ENCODE peak calls at places on chromosomes 13 and 19, in four cellular contexts. One of them, this sample, is unnamed.

GRCh38 chr19:16825312-16826168 is 3.7 kb upstream of the SIN3B start:
- DNase-seq in brain microvascular endothelial cell: peak
- DNase-seq in progenitor cell of endocrine pancreas: no peak
- DNase-seq in endothelial cell: no peak
- DNase-seq in this sample: peak

GRCh38 chr19:46428278-46429141 is at the start of gene PNMA8C:
- DNase-seq in endothelial cell: peak
- DNase-seq in progenitor cell of endocrine pancreas: peak
- DNase-seq in brain microvascular endothelial cell: peak
- DNase-seq in this sample: peak

GRCh38 chr19:15120135-15121026 is 13.2 kb downstream of the SYDE1 start:
- DNase-seq in progenitor cell of endocrine pancreas: no peak
- DNase-seq in endothelial cell: no peak
- DNase-seq in brain microvascular endothelial cell: no peak
- DNase-seq in this sample: no peak

GRCh38 chr13:45807520-45808099 is 43.9 kb downstream of the SIAH3 start:
- DNase-seq in progenitor cell of endocrine pancreas: no peak
- DNase-seq in endothelial cell: peak
- DNase-seq in brain microvascular endothelial cell: peak
- DNase-seq in this sample: no peak

GRCh38 chr19:3176715-3177501 is 1.7 kb upstream of the S1PR4 start:
- DNase-seq in brain microvascular endothelial cell: no peak
- DNase-seq in endothelial cell: no peak
- DNase-seq in progenitor cell of endocrine pancreas: no peak
- DNase-seq in this sample: no peak

GRCh38 chr13:57633950-57634828 is 2.6 kb downstream of the PCDH17 start:
- DNase-seq in progenitor cell of endocrine pancreas: peak
- DNase-seq in brain microvascular endothelial cell: no peak
- DNase-seq in endothelial cell: peak
- DNase-seq in this sample: peak

GRCh38 chr13:110713981-110714797 is 689 bp downstream of the ING1 start:
- DNase-seq in brain microvascular endothelial cell: peak
- DNase-seq in endothelial cell: peak
- DNase-seq in progenitor cell of endocrine pancreas: peak
- DNase-seq in this sample: peak

GRCh38 chr19:12789098-12789903 is 2.0 kb upstream of the JUNB start:
- DNase-seq in brain microvascular endothelial cell: no peak
- DNase-seq in endothelial cell: no peak
- DNase-seq in progenitor cell of endocrine pancreas: no peak
- DNase-seq in this sample: no peak

GRCh38 chr13:43077446-43077845 is 54.1 kb downstream of the DNAJC15 start:
- DNase-seq in endothelial cell: no peak
- DNase-seq in brain microvascular endothelial cell: no peak
- DNase-seq in progenitor cell of endocrine pancreas: no peak
- DNase-seq in this sample: peak

GRCh38 chr13:75873499-75873898 is 237.4 kb downstream of the LMO7 start:
- DNase-seq in brain microvascular endothelial cell: no peak
- DNase-seq in endothelial cell: no peak
- DNase-seq in progenitor cell of endocrine pancreas: no peak
- DNase-seq in this sample: no peak

GRCh38 chr13:29480893-29481525 is 114.5 kb downstream of the SLC7A1 start:
- DNase-seq in progenitor cell of endocrine pancreas: no peak
- DNase-seq in brain microvascular endothelial cell: no peak
- DNase-seq in endothelial cell: no peak
- DNase-seq in this sample: no peak

GRCh38 chr19:54435551-54436016 is 13.4 kb upstream of the LENG8 start:
- DNase-seq in progenitor cell of endocrine pancreas: no peak
- DNase-seq in endothelial cell: no peak
- DNase-seq in brain microvascular endothelial cell: no peak
- DNase-seq in this sample: no peak

GRCh38 chr13:65606622-65607021 is 1623.5 kb downstream of the PCDH9 start:
- DNase-seq in endothelial cell: no peak
- DNase-seq in progenitor cell of endocrine pancreas: no peak
- DNase-seq in brain microvascular endothelial cell: peak
- DNase-seq in this sample: no peak

DNA sequence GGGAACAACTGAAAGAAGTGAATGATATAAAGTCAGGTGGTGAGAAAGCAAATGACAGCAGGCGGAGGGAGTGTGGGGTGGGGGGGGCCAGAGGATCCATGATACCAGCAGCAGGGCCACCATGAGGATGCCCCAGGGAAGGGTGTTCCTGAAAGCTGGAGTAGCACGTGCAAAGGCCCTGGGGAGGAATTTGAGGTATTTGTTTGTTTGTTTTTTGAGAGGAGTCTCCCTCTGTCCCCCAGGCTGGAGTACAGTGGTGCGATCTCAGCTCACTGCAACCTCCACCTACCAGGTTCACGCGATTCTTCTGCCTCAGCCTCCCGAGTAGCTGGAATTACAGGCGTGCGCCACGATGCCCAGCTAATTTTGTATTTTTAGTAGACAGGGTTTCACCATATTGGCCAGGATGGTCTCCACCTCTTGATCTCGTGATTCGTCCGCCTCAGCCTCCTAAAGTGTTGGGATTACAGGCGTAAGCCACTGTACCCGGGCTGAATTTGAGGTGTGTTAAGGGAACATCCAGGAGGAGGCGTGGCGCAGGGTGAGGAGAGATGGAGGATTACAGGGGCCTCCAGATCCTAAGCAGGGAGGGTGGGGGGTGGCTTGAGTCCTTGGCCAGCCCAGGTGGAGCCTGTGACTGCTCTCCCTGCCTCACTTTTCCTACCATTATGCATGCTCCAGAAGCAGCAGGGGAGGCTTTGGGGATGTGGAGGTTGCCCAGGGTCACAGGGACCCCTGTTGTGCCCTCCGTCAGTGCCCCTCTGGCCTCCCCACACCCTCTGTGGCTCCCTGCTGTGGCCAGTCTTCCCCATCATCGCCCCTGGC is 12.4 kb upstream of the JUND start:
- DNase-seq in brain microvascular endothelial cell: no peak
- DNase-seq in endothelial cell: no peak
- DNase-seq in progenitor cell of endocrine pancreas: no peak
- DNase-seq in this sample: no peak
- TF ChIP-seq CTCF in brain microvascular endothelial cell: no peak
- TF ChIP-seq CTCF in endothelial cell: no peak
- TF ChIP-seq CTCF in progenitor cell of endocrine pancreas: no peak
- TF ChIP-seq CTCF in this sample: no peak

GRCh38 chr13:44578064-44578394 is 1.9 kb upstream of the TSC22D1 start:
- DNase-seq in progenitor cell of endocrine pancreas: no peak
- DNase-seq in brain microvascular endothelial cell: no peak
- DNase-seq in endothelial cell: no peak
- DNase-seq in this sample: no peak

GRCh38 chr13:44577236-44578063 is 1.3 kb upstream of the TSC22D1 start:
- DNase-seq in endothelial cell: peak
- DNase-seq in brain microvascular endothelial cell: peak
- DNase-seq in progenitor cell of endocrine pancreas: peak
- DNase-seq in this sample: peak

GRCh38 chr13:44583126-44583525 is 7.0 kb upstream of the TSC22D1 start:
- DNase-seq in brain microvascular endothelial cell: no peak
- DNase-seq in progenitor cell of endocrine pancreas: no peak
- DNase-seq in endothelial cell: no peak
- DNase-seq in this sample: no peak
- TF ChIP-seq CTCF in brain microvascular endothelial cell: no peak
- TF ChIP-seq CTCF in progenitor cell of endocrine pancreas: no peak
- TF ChIP-seq CTCF in endothelial cell: no peak
- TF ChIP-seq CTCF in this sample: no peak

GRCh38 chr19:39415111-39416046 is 2.9 kb downstream of the PLEKHG2 start:
- DNase-seq in progenitor cell of endocrine pancreas: no peak
- DNase-seq in endothelial cell: no peak
- DNase-seq in brain microvascular endothelial cell: no peak
- DNase-seq in this sample: no peak
- TF ChIP-seq CTCF in progenitor cell of endocrine pancreas: no peak
- TF ChIP-seq CTCF in endothelial cell: no peak
- TF ChIP-seq CTCF in brain microvascular endothelial cell: peak
- TF ChIP-seq CTCF in this sample: no peak

DNA sequence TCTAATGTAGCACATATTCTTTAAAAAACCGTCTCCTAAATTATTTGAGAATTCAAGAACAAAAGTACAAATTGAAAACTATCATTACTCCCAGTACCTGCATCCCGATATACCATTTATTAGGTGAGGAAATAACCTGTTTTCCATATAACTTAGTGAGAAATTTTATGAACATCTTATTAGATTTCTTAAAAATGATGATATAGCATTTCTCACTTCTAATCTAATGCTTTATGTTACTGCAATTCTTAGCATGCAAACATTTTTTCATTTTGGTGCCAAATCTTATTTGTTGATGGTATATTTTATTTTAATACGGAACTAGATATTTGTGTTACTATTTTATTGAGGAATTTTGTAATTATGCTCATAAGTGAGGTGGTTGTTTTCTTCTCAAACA is 1321.3 kb upstream of the SLC10A2 start:
- DNase-seq in progenitor cell of endocrine pancreas: no peak
- DNase-seq in endothelial cell: no peak
- DNase-seq in brain microvascular endothelial cell: no peak
- DNase-seq in this sample: no peak
- TF ChIP-seq CTCF in progenitor cell of endocrine pancreas: no peak
- TF ChIP-seq CTCF in endothelial cell: no peak
- TF ChIP-seq CTCF in brain microvascular endothelial cell: no peak
- TF ChIP-seq CTCF in this sample: no peak

DNA sequence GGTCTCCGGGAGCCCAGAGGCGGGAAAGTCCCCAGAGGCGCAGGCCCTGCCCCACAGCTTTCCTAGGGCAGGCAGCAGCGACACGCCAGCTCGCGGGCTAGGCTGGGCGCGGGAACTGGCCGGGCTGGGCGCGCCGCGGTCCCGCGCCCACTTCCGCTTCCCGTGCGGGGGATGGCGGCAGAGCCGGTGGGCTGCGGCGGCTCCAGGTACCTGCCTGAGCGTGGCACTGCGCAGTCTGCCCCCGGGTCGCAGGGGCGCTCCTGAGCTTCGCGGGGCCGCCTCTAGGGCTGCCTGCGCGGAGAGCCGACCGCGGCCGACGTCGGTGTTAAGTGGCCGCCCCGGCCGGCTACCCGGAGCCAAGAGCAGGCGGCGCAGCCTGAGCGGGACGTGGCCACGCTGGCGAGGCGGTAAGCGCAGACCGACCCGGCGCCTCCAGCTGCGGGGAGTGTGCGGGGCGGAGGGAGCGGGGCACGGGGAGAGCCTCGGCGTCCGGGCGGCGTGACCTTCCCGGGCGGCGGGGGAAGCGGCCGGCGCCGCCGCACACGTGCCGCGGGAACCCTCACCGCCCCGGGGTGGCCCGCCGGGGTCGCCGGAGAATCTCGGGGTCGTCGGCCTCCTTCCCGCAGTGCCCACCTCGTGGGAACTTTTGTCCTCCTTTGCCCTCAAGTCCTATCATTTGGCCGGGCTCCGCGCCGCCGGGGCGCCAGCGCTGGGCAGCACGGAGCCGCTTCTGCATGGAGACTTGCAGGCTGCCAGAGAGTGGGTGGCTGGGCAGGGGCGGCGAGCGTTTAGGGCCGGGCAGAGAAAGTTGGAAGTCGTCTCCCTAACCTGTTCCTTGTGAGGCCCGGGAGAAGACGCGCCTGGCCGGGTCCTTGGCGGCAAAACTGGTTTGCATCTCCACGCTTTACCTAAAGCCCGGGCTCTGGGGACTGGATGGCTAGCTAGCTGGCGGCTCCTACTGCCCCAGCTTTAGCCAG is 31.4 kb upstream of the MPHOSPH8 start:
- DNase-seq in brain microvascular endothelial cell: no peak
- DNase-seq in progenitor cell of endocrine pancreas: peak
- DNase-seq in endothelial cell: peak
- DNase-seq in this sample: peak
- TF ChIP-seq CTCF in brain microvascular endothelial cell: no peak
- TF ChIP-seq CTCF in progenitor cell of endocrine pancreas: peak
- TF ChIP-seq CTCF in endothelial cell: no peak
- TF ChIP-seq CTCF in this sample: no peak

DNA sequence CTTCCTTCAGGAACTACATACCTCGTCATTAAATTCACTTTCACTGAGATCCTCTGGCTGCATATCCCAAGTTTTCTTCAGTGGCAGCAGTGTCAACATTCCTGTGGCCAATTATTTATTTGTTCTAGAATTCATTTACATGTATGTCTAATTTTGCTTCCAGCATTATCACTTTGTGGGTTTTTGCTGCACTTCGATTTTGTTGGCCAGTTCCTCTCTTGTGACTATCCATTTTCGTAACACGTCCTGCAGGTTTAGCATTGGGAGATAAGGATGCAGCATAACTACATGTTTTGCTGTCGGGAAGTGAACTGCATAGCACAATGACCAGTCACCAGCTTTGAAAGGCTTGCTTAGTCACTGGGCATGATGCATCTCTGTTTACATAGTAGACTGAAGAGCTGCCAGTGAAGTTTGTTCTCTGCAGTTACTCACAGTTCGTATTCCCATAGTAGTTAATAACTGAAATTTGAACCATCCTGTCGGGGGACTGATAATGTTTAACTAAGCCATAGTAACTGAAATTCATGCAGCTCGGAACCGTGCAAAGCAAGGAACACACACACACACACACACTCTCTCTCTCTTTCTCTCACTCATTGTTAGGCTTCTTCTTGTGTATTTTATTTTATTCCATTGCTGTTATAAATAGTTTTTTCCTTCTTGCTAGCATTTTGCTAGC is 28.3 kb downstream of the ZNF507 start:
- DNase-seq in endothelial cell: no peak
- DNase-seq in brain microvascular endothelial cell: peak
- DNase-seq in progenitor cell of endocrine pancreas: no peak
- DNase-seq in this sample: no peak
- TF ChIP-seq CTCF in endothelial cell: no peak
- TF ChIP-seq CTCF in brain microvascular endothelial cell: no peak
- TF ChIP-seq CTCF in progenitor cell of endocrine pancreas: no peak
- TF ChIP-seq CTCF in this sample: no peak

This sample was measured in nephron progenitor cell.